ENCODE peak calls at places on chromosomes 4 and X, in six cellular contexts. R is endothelial cell, V is lower lobe of right lung, D is osteocyte, M is breast epithelium, A is tibial artery. W is an unnamed sample.

GRCh38 chr4:148061795-148062194 is 329.9 kb downstream of the ARHGAP10 start:
- DNase-seq in R (no peak), V (no peak), D (no peak), M (no peak), A (no peak), W (no peak)

GRCh38 chr4:150130953-150131352 is 52.7 kb downstream of the DCLK2 start:
- DNase-seq in R (no peak), V (no peak), D (no peak), M (no peak), A (no peak), W (peak)

GRCh38 chrX:139691843-139692505 is 16.0 kb downstream of the MCF2 start:
- DNase-seq in R (peak), V (no peak), D (no peak), M (no peak), A (no peak), W (no peak)

GRCh38 chr4:165828928-165829327 is 44.1 kb upstream of the TLL1 start:
- DNase-seq in R (no peak), V (no peak), D (no peak), M (no peak), A (no peak), W (peak)

GRCh38 chr4:101103381-101104142 is 243.8 kb downstream of the PPP3CA start:
- DNase-seq in R (peak), V (no peak), D (no peak), M (no peak), A (no peak), W (no peak)

GRCh38 chr4:99383833-99384392 is 31.4 kb upstream of the ADH1C start:
- DNase-seq in R (no peak), V (no peak), D (no peak), M (no peak), A (peak), W (peak)

GRCh38 chr4:25129926-25130325 is 30.3 kb downstream of the SEPSECS start:
- DNase-seq in R (no peak), V (no peak), D (no peak), M (no peak), A (no peak), W (no peak)

GRCh38 chr4:8165374-8165896 is 6.8 kb upstream of the ABLIM2 start:
- DNase-seq in R (no peak), V (no peak), D (no peak), M (no peak), A (no peak), W (no peak)

GRCh38 chrX:72714471-72714916 is 388 bp upstream of the PHKA1 start:
- DNase-seq in R (peak), V (peak), D (no peak), M (peak), A (peak), W (peak)
- TF ChIP-seq CTCF in R (no peak), V (no peak), D (no peak), M (no peak), A (no peak), W (no peak)

GRCh38 chr4:37977471-37978452 is 17.6 kb downstream of the PTTG2 start:
- DNase-seq in R (peak), V (peak), D (peak), M (peak), A (peak), W (peak)

GRCh38 chr4:37978509-37978908 is 18.3 kb downstream of the PTTG2 start:
- DNase-seq in R (no peak), V (no peak), D (no peak), M (no peak), A (no peak), W (no peak)

GRCh38 chr4:37973481-37973880 is 13.3 kb downstream of the PTTG2 start:
- DNase-seq in R (no peak), V (no peak), D (no peak), M (no peak), A (no peak), W (no peak)

GRCh38 chr4:37976513-37976912 is 16.3 kb downstream of the PTTG2 start:
- DNase-seq in R (no peak), V (no peak), D (no peak), M (no peak), A (no peak), W (peak)

DNA sequence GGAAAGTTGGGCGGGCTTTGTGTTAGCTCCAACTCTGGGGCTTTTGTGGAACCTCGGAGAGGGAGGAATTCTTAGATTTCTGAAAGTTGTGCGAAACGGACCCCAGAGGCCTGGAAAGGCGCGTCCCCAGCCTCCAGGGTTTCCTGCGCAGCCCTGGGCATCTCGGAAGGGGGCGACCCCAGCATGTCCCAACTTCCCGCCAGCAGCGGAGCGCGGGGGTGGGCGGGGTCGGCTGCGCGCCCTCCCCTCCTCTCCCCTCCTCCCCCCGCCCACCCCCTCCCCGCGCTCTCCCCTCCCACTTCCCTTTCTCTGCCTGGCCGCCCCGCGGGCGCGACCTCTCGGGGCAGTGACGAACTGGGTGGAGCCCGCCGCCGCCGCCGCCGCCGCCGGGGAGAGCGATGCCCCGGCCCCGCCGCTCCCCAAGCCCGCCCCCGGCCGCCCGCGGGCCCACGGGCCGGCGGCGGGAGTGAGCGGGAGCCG is 16.8 kb downstream of the PTTG2 start:
- DNase-seq in R (peak), V (peak), D (peak), M (peak), A (peak), W (peak)
- TF ChIP-seq CTCF in R (no peak), V (no peak), D (no peak), M (no peak), A (no peak), W (no peak)

DNA sequence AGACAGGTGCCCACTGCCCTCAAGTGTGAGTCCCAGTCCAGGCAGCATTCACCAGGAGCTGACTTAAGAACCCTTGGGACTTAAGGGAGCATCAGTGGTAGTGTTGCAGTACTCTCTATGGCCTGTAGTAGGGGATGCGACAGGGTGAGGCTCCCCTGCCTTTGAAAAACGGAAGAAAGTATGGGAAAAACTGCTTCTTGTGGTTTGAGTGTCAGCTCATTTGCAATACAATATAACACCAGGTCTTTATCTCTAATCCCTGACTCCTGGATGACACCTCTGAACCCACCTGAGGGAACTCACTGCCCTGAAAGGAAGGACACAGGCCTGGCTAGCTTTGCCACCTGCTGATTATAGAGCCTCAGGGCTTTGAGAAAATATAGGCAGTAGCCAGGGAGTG is 176.0 kb downstream of the SMARCA1 start:
- DNase-seq in R (no peak), V (no peak), D (no peak), M (no peak), A (no peak), W (no peak)
- TF ChIP-seq CTCF in R (peak), V (no peak), D (no peak), M (no peak), A (no peak), W (no peak)

DNA sequence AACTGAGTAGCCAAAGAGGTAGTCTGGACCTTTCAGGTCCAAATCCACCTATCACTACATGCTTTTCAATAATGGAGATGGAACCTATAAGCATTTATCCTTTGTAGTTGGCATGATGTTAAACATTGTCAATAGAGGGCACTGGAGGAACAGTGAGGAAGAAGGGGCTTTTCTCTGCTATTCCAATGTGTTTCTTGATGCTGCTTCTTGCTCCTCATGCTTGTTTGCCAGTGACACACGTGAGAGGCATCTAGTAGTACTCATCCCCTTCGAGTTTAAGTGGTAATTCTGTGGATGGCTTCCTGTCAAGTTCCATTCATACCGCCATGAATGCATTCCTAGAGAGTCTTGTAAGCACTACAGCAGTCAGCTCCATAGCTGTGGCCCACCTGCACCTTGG is 84.0 kb downstream of the NAA11 start:
- DNase-seq in R (no peak), V (no peak), D (no peak), M (no peak), A (no peak), W (peak)
- TF ChIP-seq CTCF in R (no peak), V (no peak), D (no peak), M (no peak), A (no peak), W (peak)

DNA sequence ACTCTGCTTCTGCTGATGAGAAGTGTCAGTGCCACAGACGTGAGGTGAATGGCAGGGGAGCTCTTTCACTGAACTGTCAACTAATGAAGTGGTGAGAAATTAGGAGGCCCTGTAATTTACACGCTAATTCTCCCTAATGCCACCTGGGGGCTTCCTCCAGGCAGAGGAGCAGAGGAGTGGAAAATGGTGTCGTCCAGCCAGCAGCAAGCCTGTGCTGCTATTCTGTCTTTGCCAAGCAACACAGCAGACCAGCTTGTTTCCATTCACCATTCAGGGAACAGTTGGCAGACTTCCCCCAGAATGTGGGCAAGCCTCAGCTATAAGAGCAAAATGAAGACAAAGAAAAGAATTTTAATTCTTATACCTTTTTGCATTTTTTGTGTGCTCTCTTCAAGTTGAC is 245.2 kb upstream of the TET2 start:
- DNase-seq in R (no peak), V (no peak), D (no peak), M (no peak), A (no peak), W (no peak)
- TF ChIP-seq CTCF in R (no peak), V (no peak), D (no peak), M (no peak), A (no peak), W (no peak)

GRCh38 chr4:647481-647880 is 22.1 kb downstream of the PDE6B start:
- DNase-seq in R (no peak), V (no peak), D (no peak), M (no peak), A (no peak), W (no peak)

GRCh38 chr4:649293-649625 is 23.9 kb downstream of the PDE6B start:
- DNase-seq in R (no peak), V (peak), D (no peak), M (no peak), A (no peak), W (no peak)

GRCh38 chr4:649751-650310 is 24.2 kb downstream of the ATP5ME start:
- DNase-seq in R (no peak), V (peak), D (no peak), M (no peak), A (no peak), W (no peak)

GRCh38 chr4:648579-649292 is 23.4 kb downstream of the PDE6B start:
- DNase-seq in R (no peak), V (peak), D (no peak), M (no peak), A (no peak), W (no peak)

DNA sequence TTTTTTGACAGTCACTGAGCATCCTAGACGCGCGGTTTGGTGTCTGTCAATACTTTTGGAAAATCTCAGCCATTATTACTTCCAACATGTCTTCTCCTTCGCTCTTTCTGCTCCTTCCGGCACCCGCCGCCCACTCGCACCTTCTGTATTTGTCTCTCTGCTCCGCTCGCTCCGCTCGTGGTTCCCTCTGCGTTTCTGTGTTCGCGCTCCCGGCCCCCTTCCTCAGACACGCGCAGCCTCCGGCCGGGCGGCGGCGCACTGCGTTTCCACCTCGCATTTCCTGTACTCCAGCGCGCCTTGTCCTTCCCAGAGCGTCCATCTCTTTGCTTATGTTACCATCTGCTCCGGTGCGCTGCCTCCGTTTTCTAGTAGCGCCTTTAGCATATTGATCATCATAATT is 21.1 kb downstream of the PDE6B start:
- DNase-seq in R (no peak), V (peak), D (no peak), M (no peak), A (no peak), W (no peak)
- TF ChIP-seq CTCF in R (no peak), V (no peak), D (no peak), M (no peak), A (no peak), W (no peak)

DNA sequence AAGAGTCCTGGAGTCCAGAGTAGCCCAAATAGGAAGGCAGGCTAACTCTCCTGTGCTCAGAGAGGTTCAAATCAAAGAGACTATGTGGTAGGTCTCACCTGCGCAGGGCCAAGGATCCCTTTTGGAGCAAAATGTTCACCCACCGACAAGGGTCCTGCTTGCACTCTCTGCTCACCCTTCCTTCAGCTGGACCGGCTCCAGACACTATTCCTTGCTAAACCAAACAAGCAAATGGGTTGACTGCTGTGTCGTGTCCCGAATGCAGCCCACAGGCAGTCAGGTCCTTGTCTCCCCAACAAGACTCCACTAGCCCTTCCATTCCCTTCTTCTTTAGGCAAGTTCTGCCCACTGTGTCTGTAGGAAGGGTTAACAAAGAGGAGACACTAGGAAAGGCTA is 760 bp downstream of the TRMT2B start:
- DNase-seq in R (no peak), V (no peak), D (no peak), M (no peak), A (peak), W (no peak)
- TF ChIP-seq CTCF in R (no peak), V (no peak), D (no peak), M (no peak), A (no peak), W (no peak)

DNA sequence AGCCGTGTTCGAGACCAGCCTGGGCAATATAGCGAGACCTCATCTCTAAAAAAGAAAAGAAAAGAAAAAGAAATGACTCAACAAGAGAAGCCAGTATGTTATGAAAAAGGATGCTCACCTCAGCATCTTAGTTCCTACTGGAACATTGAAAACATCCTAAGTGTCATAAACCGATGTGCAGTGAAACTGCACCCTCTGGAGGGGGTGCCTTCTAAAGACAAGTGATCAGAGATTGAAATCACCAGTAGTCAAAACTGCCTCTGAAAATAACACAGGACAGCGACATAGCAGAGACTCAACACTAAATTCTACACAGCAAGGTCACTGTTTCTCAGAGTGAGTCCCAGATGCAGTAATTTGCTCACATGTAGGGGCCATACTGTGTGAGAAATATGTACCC is 28.0 kb upstream of the ATP6AP2 start:
- DNase-seq in R (no peak), V (no peak), D (no peak), M (no peak), A (no peak), W (peak)
- TF ChIP-seq CTCF in R (no peak), V (peak), D (peak), M (no peak), A (no peak), W (peak)

DNA sequence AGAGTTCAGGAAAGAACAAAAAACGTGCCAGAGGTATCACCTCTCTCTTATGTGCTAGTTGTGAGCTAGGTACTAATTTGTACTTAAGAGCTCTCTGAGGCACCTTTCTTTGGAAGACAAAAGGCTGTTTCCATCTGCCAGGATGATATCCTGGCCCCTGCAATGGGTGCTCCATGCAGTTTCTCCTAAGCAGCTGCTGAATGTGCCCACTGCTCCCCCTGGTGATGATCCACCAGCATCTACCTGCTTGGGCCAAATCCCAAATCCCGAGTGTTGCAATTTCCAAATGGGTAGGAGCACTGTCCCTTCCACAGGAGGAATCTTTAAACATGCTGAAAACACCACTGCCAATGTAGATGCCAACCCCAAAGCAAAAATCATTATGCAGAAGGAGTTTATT is 69.4 kb upstream of the C4orf50 start:
- DNase-seq in R (peak), V (no peak), D (no peak), M (no peak), A (no peak), W (peak)
- TF ChIP-seq CTCF in R (peak), V (peak), D (peak), M (no peak), A (no peak), W (no peak)